ENCODE peak calls at places on chromosome 15, in ten cellular contexts. P is astrocyte of the cerebellum, I is fibroblast of lung, T is WERI-Rb-1, J is right lobe of liver, W is heart right ventricle, V is cardiac fibroblast, Q is OCI-LY7, U is thyroid gland, Y is AG04450. D is an unnamed sample.

GRCh38 chr15:96358006-96358794 is 27.7 kb downstream of the NR2F2 start:
- DNase-seq in I (no peak), V (no peak), J (no peak), Y (no peak), Q (no peak), T (no peak), U (no peak), P (no peak), W (no peak), D (peak)

GRCh38 chr15:91855684-91856553 is 2.4 kb downstream of the SLCO3A1 start:
- DNase-seq in T (peak), I (no peak), W (no peak), Q (peak), P (no peak), V (no peak), U (peak), J (no peak), Y (no peak), D (no peak)

GRCh38 chr15:50726315-50726714 is 39.2 kb downstream of the SPPL2A start:
- DNase-seq in Q (no peak), V (no peak), W (no peak), J (no peak), T (no peak), Y (no peak), U (no peak), P (no peak), I (no peak), D (no peak)

GRCh38 chr15:26661727-26662126 is 111.1 kb downstream of the GABRB3 start:
- DNase-seq in V (no peak), I (no peak), J (no peak), Q (no peak), Y (no peak), P (no peak), U (no peak), W (no peak), T (no peak), D (no peak)

GRCh38 chr15:58440922-58441321 is 9.1 kb downstream of the LIPC start:
- DNase-seq in V (no peak), I (no peak), Q (no peak), P (no peak), J (peak), U (peak), W (no peak), T (no peak), Y (no peak), D (no peak)

GRCh38 chr15:58241872-58242271 is 103.7 kb downstream of the AQP9 start:
- DNase-seq in I (no peak), Q (no peak), J (no peak), Y (no peak), T (peak), W (no peak), U (peak), P (no peak), V (no peak), D (no peak)

GRCh38 chr15:32657198-32657886 is 15.8 kb downstream of the SCG5 start:
- DNase-seq in Q (no peak), T (no peak), V (no peak), J (no peak), I (no peak), W (no peak), Y (no peak), P (no peak), U (peak), D (no peak)

GRCh38 chr15:64161688-64162477 is 939 bp downstream of the PPIB start:
- DNase-seq in J (no peak), W (no peak), V (no peak), Q (peak), Y (no peak), I (no peak), T (no peak), P (no peak), U (no peak), D (no peak)

GRCh38 chr15:63347074-63347859 is 34.4 kb downstream of the CA12 start:
- DNase-seq in T (no peak), Y (no peak), Q (no peak), I (peak), U (no peak), W (no peak), P (no peak), V (peak), J (no peak), D (peak)

GRCh38 chr15:71748327-71748726 is 62.0 kb upstream of the NR2E3 start:
- DNase-seq in Q (no peak), U (no peak), T (no peak), Y (no peak), W (no peak), I (peak), J (no peak), V (peak), P (peak), D (peak)

GRCh38 chr15:96466548-96466947 is 136.0 kb downstream of the NR2F2 start:
- DNase-seq in Y (no peak), U (no peak), Q (no peak), W (no peak), P (no peak), T (no peak), V (no peak), I (no peak), J (no peak), D (no peak)

GRCh38 chr15:28018291-28019044 is 80.6 kb downstream of the OCA2 start:
- DNase-seq in J (no peak), Y (no peak), V (no peak), T (no peak), P (no peak), W (no peak), U (no peak), I (no peak), Q (no peak), D (no peak)

DNA sequence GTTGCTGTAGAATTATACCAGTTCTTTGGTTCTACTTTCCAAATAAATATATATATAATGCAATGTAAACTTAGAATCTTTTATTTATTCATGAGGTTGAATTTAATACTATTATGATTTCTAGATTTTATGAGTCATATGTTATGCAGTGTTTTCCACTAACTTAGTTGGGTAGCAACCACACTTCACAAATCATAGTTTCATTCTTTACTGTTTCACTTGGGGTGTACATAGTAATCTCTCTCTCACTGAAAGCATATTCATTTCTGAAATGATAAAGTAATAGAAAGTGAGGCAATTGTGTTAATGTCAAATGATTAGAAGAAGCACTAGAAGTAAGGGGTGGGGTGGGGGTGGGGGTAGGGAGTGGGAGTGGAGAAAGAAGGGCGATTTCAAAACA is 52.6 kb downstream of the IQCH start:
- DNase-seq in T (no peak), V (no peak), W (no peak), U (no peak), J (no peak), P (no peak), Y (no peak), Q (no peak), I (peak), D (peak)
- TF ChIP-seq CTCF in T (no peak), V (no peak), W (no peak), U (no peak), J (no peak), P (no peak), Y (no peak), Q (no peak), I (no peak), D (no peak)

DNA sequence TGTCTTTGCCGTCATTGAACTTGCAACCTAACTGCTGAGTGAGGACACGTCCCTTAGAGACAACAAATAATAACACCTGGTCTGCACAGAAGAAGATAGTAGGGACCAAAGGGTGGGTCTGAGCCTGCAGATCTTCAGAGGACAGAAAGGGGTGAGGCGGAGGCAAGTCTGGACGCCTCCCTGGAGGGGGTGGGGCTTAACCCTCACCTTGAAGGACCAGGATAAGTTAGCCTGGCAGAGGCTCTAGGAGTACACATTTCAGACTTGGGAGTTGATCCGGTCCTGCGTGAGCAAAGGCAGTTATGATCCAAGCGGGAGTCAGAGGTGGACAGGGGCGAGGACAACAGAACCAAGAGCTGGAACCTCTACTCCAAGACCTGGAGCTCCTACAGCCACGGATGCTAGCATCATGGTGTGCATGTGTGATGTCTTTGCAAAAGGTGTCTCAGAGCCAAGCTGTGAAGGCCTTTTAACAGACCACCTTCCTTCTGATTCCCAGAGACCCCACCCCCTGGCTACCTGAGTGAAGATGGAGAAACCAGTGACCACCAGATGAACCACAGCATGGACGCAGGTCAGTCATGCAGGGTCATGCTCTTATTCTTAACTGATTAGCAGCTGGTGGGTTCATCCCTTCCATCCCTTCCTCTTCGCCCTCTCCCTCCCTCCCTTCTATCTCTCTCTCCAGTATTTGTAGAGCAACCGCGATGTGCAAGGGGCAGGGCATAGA is 88.0 kb downstream of the AAGAB start:
- DNase-seq in V (no peak), U (no peak), P (no peak), J (no peak), W (no peak), Q (no peak), I (no peak), T (no peak), Y (no peak), D (no peak)
- H3K4me3 ChIP-seq in V (no peak), U (no peak), P (no peak), J (no peak), W (no peak), Q (no peak), I (no peak), T (no peak), Y (no peak), D (no peak)

DNA sequence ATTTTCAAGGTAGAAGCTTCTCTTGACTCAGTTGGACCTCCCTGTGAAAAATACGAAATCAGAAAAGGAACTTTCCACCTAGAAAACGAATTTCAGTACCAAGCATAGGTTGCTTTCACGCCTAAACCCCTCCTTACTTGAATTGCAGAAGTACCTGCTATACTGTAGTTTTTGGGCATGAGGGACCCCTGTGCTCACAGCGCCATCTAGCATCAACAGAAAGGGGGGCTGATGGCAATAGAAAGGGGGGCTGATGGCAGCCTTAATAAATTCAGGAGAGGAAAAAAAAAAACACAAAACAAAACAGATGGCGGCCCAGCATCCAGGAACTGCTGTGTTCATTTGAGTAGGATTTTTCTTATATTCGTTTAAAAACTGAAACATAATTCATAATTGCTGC is 96.7 kb downstream of the NPAP1 start:
- DNase-seq in I (no peak), J (no peak), U (peak), P (no peak), Y (no peak), Q (no peak), V (no peak), T (no peak), W (no peak), D (no peak)
- TF ChIP-seq CTCF in I (no peak), J (no peak), U (no peak), P (no peak), Y (no peak), Q (peak), V (no peak), T (no peak), W (no peak), D (no peak)

DNA sequence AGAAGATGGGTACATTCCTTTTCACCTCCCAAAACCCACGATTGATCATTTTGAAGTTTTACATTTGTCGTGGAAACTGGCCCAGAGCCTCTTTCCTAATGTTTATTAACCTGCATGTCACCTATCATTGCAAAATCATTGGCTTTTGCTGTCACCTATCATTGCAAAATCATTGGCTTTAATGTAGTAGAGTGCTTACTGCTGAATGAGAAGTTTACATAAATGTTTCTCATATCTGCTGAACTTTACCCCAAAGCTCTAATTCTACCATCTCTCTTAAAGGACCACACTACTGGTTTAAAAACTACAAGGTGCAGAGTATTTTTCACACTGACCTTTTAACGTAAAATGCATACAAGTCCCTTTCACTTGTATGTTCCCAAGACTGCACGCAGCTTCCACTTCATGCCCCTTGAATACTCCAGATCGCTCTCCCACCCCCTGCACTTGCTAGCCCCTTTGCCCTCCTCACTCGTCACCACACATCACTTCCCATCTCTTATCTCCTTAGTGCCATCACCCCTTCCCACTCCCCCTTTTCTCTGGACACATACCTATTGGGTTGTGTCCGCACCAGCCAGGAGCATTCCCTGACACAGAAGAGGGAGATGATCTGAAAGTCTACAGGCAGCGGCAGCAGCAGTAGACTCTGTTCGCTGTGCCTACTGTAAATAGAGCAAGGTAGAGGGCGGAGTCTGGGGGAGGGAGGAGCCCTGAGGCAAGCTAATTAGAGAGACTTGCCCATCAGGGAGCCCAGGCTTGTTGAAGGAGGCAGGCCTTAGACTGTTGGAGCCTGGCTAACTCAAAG is 30.2 kb upstream of the ATOSA start:
- DNase-seq in Q (peak), I (no peak), J (peak), V (no peak), T (peak), W (no peak), U (no peak), P (no peak), Y (no peak), D (no peak)
- H3K4me3 ChIP-seq in Q (peak), I (peak), J (peak), V (no peak), T (no peak), W (no peak), U (no peak), P (no peak), Y (no peak), D (no peak)